ENCODE peak calls at places on chromosomes 16 and 17, in ten cellular contexts. J, C, S, V, N, B, P, A, D and E are unnamed samples.
A peak's percentile ranks its signal among the peaks of the same experiment; 100 is the strongest.

GRCh38 chr17:45098081-45098868 is 34.0 kb downstream of the PLCD3 start:
- DNase-seq in J (no peak), C (no peak), S (no peak), V (no peak), N (no peak), B (no peak), P (no peak), A (no peak), D (no peak), E (no peak)

GRCh38 chr17:10196936-10197335 is 1.5 kb downstream of the GAS7 start:
- DNase-seq in J (no peak), C (no peak), S (no peak), V (no peak), N (no peak), B (no peak), P (no peak), A (no peak), D (no peak), E (no peak)

GRCh38 chr16:79437764-79438728 is 162.5 kb downstream of the MAF start:
- DNase-seq in J (no peak), C (no peak), S (no peak), V (peak; percentile 25), N (no peak), B (no peak), P (no peak), A (no peak), D (peak; percentile 87), E (no peak)

GRCh38 chr16:75593825-75594820 is 27.9 kb downstream of the GABARAPL2 start:
- DNase-seq in J (no peak), C (no peak), S (no peak), V (no peak), N (no peak), B (no peak), P (no peak), A (no peak), D (no peak), E (no peak)

GRCh38 chr17:69796093-69796492 is 278.9 kb upstream of the KCNJ16 start:
- DNase-seq in J (no peak), C (no peak), S (no peak), V (no peak), N (no peak), B (no peak), P (no peak), A (no peak), D (no peak), E (no peak)

GRCh38 chr17:40453881-40454630 is 10.8 kb downstream of the IGFBP4 start:
- DNase-seq in J (no peak), C (no peak), S (no peak), V (no peak), N (no peak), B (no peak), P (no peak), A (no peak), D (no peak), E (no peak)

GRCh38 chr17:49519781-49520180 is 24.7 kb downstream of the NGFR start:
- DNase-seq in J (no peak), C (no peak), S (no peak), V (no peak), N (peak; percentile 41), B (no peak), P (no peak), A (no peak), D (no peak), E (no peak)

GRCh38 chr17:77269696-77270681 is 129.2 kb downstream of the SEC14L1 start:
- DNase-seq in J (no peak), C (no peak), S (peak; percentile 67), V (no peak), N (no peak), B (no peak), P (no peak), A (no peak), D (no peak), E (no peak)

GRCh38 chr16:383326-384020 is 1.7 kb upstream of the PGAP6 start:
- DNase-seq in J (no peak), C (peak; percentile 42), S (peak; percentile 67), V (no peak), N (peak; percentile 83), B (no peak), P (no peak), A (peak; percentile 42), D (no peak), E (peak; percentile 21)